ENCODE peak calls at places on chromosomes 6 and 20, in five cellular contexts. D, Y, O, K and E are unnamed samples.

GRCh38 chr6:14621518-14621917 is 503.9 kb downstream of the CD83 start:
- DNase-seq in D (no peak), Y (no peak), O (no peak), K (no peak), E (peak)

GRCh38 chr20:63224272-63225081 is 8.5 kb upstream of the YTHDF1 start:
- DNase-seq in D (peak), Y (no peak), O (no peak), K (peak), E (peak)

GRCh38 chr6:10587694-10588392 is 66.7 kb downstream of the GCNT2 start:
- DNase-seq in D (no peak), Y (no peak), O (no peak), K (no peak), E (no peak)

GRCh38 chr20:4299773-4300172 is 284.4 kb upstream of the RNF24 start:
- DNase-seq in D (no peak), Y (no peak), O (no peak), K (no peak), E (peak)

GRCh38 chr20:35129647-35130069 is 17.5 kb downstream of the EDEM2 start:
- DNase-seq in D (no peak), Y (no peak), O (no peak), K (peak), E (no peak)

GRCh38 chr6:144335914-144336313 is 50.8 kb downstream of the UTRN start:
- DNase-seq in D (no peak), Y (no peak), O (no peak), K (no peak), E (no peak)

GRCh38 chr6:133865680-133866079 is 23.2 kb upstream of the TCF21 start:
- DNase-seq in D (no peak), Y (no peak), O (no peak), K (no peak), E (no peak)

GRCh38 chr6:83985308-83985713 is 48.3 kb upstream of the MRAP2 start:
- DNase-seq in D (no peak), Y (no peak), O (no peak), K (no peak), E (no peak)

GRCh38 chr6:78605909-78606446 is 261.4 kb upstream of the IRAK1BP1 start:
- DNase-seq in D (no peak), Y (no peak), O (no peak), K (peak), E (peak)

GRCh38 chr20:50386641-50386960 is 123.6 kb upstream of the PTPN1 start:
- DNase-seq in D (no peak), Y (no peak), O (no peak), K (no peak), E (no peak)

GRCh38 chr6:159487636-159488035 is 205.4 kb downstream of the SOD2 start:
- DNase-seq in D (no peak), Y (no peak), O (no peak), K (peak), E (no peak)

GRCh38 chr6:73747293-73747692 is 51.3 kb downstream of the CD109 start:
- DNase-seq in D (no peak), Y (no peak), O (no peak), K (no peak), E (no peak)

GRCh38 chr6:145199961-145200360 is 535.4 kb downstream of the EPM2A start:
- DNase-seq in D (no peak), Y (no peak), O (no peak), K (peak), E (peak)

GRCh38 chr6:128725271-128726233 is 157.4 kb upstream of the LAMA2 start:
- DNase-seq in D (no peak), Y (no peak), O (no peak), K (peak), E (peak)

GRCh38 chr6:149334201-149334600 is 16.7 kb downstream of the TAB2 start:
- DNase-seq in D (no peak), Y (no peak), O (no peak), K (peak), E (peak)

GRCh38 chr20:22700387-22700786 is 116.0 kb upstream of the FOXA2 start:
- DNase-seq in D (no peak), Y (no peak), O (no peak), K (no peak), E (peak)

GRCh38 chr6:123564363-123564762 is 72.4 kb downstream of the TRDN start:
- DNase-seq in D (no peak), Y (no peak), O (no peak), K (no peak), E (no peak)

GRCh38 chr6:29553268-29554057 is 6.1 kb downstream of the UBD start:
- DNase-seq in D (peak), Y (peak), O (peak), K (peak), E (peak)
- H3K4me3 ChIP-seq in D (peak), Y (peak), O (peak), K (no peak), E (no peak)

DNA sequence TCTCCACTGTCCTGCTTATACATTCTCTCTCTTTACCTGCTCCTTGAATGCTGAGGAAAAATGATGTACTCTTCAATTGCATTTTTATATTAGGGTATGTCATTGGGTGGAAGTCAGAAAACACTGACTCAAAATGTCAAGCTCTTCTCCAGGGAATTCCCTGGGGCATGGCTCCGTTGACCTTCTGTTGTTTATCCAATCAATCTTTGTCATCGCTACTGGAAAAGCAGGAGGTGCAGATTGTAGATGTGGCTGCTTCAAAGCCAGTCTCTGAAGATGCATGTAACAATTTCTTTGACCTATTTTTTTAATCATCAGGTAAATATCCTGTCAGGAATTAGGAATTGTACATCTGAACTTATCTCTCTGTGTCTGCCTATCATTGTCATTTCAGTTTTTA is 63.9 kb upstream of the TENT5A start:
- DNase-seq in D (no peak), Y (no peak), O (no peak), K (no peak), E (no peak)
- TF ChIP-seq CTCF in D (no peak), Y (no peak), O (no peak), K (no peak), E (no peak)

GRCh38 chr6:37125779-37126553 is 44.0 kb upstream of the PIM1 start:
- DNase-seq in D (no peak), Y (no peak), O (no peak), K (no peak), E (no peak)
- H3K4me3 ChIP-seq in D (no peak), Y (no peak), O (no peak), K (no peak), E (no peak)

DNA sequence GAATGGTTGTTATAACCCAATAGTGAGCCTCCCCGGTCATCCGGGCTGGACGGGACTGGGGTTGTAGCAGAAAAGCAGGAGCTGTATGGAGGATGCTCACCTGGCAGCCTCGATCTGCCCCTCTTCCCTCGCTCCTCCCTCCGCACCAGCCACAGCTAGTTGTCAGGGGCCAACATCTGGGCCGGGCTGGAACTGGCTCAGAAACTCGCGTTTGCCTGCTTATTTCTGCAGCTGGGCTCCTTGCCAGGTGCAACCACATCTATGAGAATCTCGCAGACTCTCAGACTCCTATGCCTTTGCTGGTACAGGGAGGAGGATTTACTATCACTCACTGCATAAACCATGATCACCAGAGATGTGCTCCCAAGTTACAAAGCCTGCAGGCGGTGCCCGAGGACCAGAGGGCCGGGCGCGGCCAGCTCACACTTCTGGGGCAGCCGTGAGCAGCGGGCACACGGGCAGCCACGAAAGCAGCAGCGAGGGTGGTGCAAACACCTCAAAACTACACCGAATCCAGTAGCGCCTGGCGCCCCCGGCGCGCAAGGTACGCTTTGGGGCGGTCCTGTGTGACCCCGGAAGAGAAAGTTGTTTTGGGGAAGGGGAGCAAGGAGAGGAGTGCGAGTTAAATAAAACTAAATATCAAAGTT is 609 bp upstream of the LRRC1 start:
- DNase-seq in D (peak), Y (no peak), O (peak), K (peak), E (peak)
- TF ChIP-seq CTCF in D (peak), Y (peak), O (peak), K (peak), E (peak)

GRCh38 chr6:137873273-137873762 is 6.3 kb downstream of the TNFAIP3 start:
- DNase-seq in D (peak), Y (peak), O (no peak), K (peak), E (peak)
- H3K4me3 ChIP-seq in D (peak), Y (peak), O (peak), K (no peak), E (peak)

DNA sequence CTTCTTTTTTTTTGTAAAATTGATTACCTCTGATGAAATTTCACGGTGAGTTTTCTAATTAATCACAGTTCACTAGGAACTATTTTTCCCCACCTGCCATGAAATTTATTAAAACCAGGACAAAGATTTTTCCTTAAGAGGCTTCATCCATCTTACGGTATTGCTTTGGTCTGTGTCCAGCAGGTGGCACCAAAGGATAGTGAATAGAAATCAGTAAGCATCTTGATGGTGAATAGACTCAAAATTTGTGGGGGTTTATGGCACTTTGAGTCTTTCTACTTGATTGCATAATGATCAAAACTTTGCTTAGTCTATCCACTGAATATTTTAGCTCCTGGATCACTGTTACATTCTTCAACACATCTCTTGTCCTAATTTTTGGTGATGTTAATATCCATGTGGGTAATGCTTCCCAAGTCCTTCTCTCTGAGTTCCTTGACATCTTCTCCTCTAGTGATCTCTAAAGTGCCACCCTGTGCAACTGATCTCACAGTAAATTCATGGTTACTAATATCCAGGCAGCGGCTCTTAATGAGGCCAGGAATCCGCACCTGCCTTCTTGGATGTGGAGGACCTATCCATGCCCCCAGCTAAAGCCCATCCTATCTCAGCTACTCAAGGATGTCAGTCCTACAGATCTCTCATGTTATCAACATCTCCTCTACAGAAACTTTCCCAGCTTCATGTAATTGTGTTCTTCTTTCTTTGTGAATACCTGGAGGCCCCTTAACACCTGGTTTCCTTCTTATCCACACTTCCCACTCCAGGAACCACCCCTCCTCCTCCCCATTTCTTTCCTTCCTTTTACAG is 54.5 kb downstream of the STMND1 start:
- DNase-seq in D (peak), Y (peak), O (no peak), K (peak), E (peak)
- TF ChIP-seq CTCF in D (peak), Y (peak), O (peak), K (peak), E (peak)

GRCh38 chr6:37784585-37784967 is 35.0 kb upstream of the ZFAND3 start:
- DNase-seq in D (no peak), Y (no peak), O (no peak), K (no peak), E (no peak)
- H3K4me3 ChIP-seq in D (peak), Y (peak), O (peak), K (peak), E (no peak)

GRCh38 chr6:161918608-161919205 is 644.8 kb upstream of the AGPAT4 start:
- DNase-seq in D (no peak), Y (no peak), O (no peak), K (no peak), E (no peak)

GRCh38 chr6:161924516-161925116 is 650.8 kb upstream of the AGPAT4 start:
- DNase-seq in D (no peak), Y (no peak), O (no peak), K (peak), E (no peak)

GRCh38 chr6:161919711-161920110 is 645.9 kb upstream of the AGPAT4 start:
- DNase-seq in D (no peak), Y (no peak), O (no peak), K (peak), E (no peak)

GRCh38 chr6:161921602-161922400 is 647.9 kb upstream of the AGPAT4 start:
- DNase-seq in D (no peak), Y (no peak), O (no peak), K (no peak), E (no peak)

DNA sequence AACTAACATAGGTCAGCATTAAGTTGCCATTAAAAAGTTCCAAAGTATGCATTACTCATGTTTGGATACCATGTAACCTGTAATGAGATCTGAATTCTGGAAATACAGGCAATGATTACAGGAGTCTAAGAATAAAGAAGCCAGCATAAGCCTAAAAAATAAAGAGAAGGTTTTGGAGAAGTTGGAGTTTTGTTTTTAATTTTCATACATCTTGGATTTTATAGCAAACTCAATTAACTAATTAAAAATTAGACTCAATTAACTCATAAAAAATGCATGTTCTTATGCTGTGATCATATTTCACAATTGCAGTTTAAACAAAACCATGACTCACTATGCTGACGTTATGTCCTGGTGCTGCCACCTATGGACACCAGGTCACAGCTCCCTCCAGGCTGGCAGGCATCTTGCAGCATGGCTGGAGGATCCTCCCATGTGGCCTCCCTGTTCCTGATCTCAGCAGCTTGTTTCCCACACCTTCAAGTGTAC is 648.8 kb upstream of the AGPAT4 start:
- DNase-seq in D (no peak), Y (no peak), O (no peak), K (peak), E (peak)
- TF ChIP-seq CTCF in D (no peak), Y (no peak), O (peak), K (peak), E (peak)